ENCODE peak calls at places on chromosomes 1 and 21, in nine cellular contexts. Q, H, M, A, V, N, E, S and R are unnamed samples.

GRCh38 chr1:193625255-193625654 is 438.8 kb upstream of the B3GALT2 start:
- DNase-seq in Q (no peak), H (no peak), M (no peak), A (no peak), V (no peak), N (peak), E (no peak), S (no peak), R (no peak)

GRCh38 chr1:204565617-204566582 is 49.7 kb downstream of the MDM4 start:
- DNase-seq in Q (peak), H (peak), M (peak), A (peak), V (peak), N (peak), E (peak), S (peak), R (no peak)

GRCh38 chr1:31019401-31019800 is 46.1 kb downstream of the PUM1 start:
- DNase-seq in Q (no peak), H (no peak), M (no peak), A (no peak), V (no peak), N (no peak), E (no peak), S (no peak), R (no peak)

GRCh38 chr1:88237026-88237425 is 447.0 kb upstream of the PKN2 start:
- DNase-seq in Q (peak), H (no peak), M (no peak), A (peak), V (no peak), N (no peak), E (peak), S (no peak), R (no peak)

GRCh38 chr21:43609501-43610340 is 49.6 kb downstream of the HSF2BP start:
- DNase-seq in Q (no peak), H (no peak), M (no peak), A (peak), V (peak), N (peak), E (no peak), S (no peak), R (no peak)

GRCh38 chr1:222334026-222334680 is 213.8 kb downstream of the HHIPL2 start:
- DNase-seq in Q (peak), H (no peak), M (peak), A (peak), V (no peak), N (peak), E (no peak), S (peak), R (no peak)

GRCh38 chr1:33161061-33161681 is 20.7 kb downstream of the TRIM62 start:
- DNase-seq in Q (no peak), H (no peak), M (no peak), A (no peak), V (peak), N (no peak), E (no peak), S (no peak), R (no peak)

GRCh38 chr1:234531181-234532132 is 52.5 kb upstream of the TARBP1 start:
- DNase-seq in Q (peak), H (peak), M (peak), A (peak), V (peak), N (peak), E (no peak), S (no peak), R (no peak)

GRCh38 chr1:71273326-71273725 is 192.5 kb upstream of the ZRANB2 start:
- DNase-seq in Q (peak), H (no peak), M (no peak), A (peak), V (no peak), N (no peak), E (no peak), S (no peak), R (no peak)

GRCh38 chr1:10638559-10639300 is 157.7 kb downstream of the CASZ1 start:
- DNase-seq in Q (no peak), H (no peak), M (no peak), A (no peak), V (no peak), N (no peak), E (no peak), S (no peak), R (no peak)

GRCh38 chr1:115219937-115220336 is 118.1 kb downstream of the NGF start:
- DNase-seq in Q (peak), H (peak), M (no peak), A (peak), V (peak), N (no peak), E (no peak), S (no peak), R (no peak)

GRCh38 chr1:27868932-27869718 is 3.2 kb upstream of the THEMIS2 start:
- DNase-seq in Q (no peak), H (no peak), M (no peak), A (no peak), V (no peak), N (no peak), E (no peak), S (no peak), R (peak)

GRCh38 chr21:42129300-42130266 is 58.5 kb downstream of the UMODL1 start:
- DNase-seq in Q (no peak), H (no peak), M (no peak), A (no peak), V (no peak), N (no peak), E (no peak), S (no peak), R (no peak)

GRCh38 chr1:169115891-169116585 is 9.5 kb downstream of the ATP1B1 start:
- DNase-seq in Q (no peak), H (peak), M (no peak), A (no peak), V (peak), N (peak), E (no peak), S (no peak), R (peak)

GRCh38 chr1:243254927-243255790 is at the start of gene CEP170:
- DNase-seq in Q (peak), H (peak), M (peak), A (peak), V (peak), N (peak), E (peak), S (peak), R (peak)

GRCh38 chr1:243254233-243254926 is 701 bp downstream of the CEP170 start:
- DNase-seq in Q (peak), H (peak), M (no peak), A (peak), V (peak), N (peak), E (no peak), S (no peak), R (peak)

GRCh38 chr1:243255791-243256512 is at the start of gene SDCCAG8:
- DNase-seq in Q (peak), H (peak), M (peak), A (peak), V (peak), N (peak), E (peak), S (peak), R (peak)

GRCh38 chr1:243256590-243256989 is 749 bp downstream of the SDCCAG8 start:
- DNase-seq in Q (no peak), H (no peak), M (no peak), A (no peak), V (no peak), N (peak), E (no peak), S (no peak), R (no peak)

GRCh38 chr1:243257189-243257588 is 1.3 kb downstream of the SDCCAG8 start:
- DNase-seq in Q (no peak), H (no peak), M (no peak), A (no peak), V (no peak), N (no peak), E (no peak), S (no peak), R (no peak)
- H3K4me3 ChIP-seq in Q (peak), H (peak), M (no peak), A (peak), V (no peak), N (no peak), E (peak), S (peak), R (no peak)

DNA sequence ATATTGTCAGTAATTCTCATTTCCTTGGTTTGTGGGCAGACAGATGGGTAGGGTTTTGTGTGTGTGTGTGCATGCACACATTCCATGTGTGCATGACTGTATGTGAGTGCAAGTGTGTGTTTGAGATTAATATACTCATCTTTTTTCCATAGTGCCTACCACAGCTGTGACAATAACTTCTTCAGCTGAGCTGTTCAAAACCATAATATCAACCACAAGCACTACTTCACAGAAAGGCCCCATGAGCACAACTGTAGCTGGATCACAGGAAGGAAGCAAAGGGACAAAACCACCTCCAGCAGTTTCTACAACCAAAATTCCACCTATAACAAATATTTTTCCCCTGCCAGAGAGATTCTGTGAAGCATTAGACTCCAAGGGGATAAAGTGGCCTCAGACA is 149.3 kb downstream of the ADGRL2 start:
- DNase-seq in Q (no peak), H (no peak), M (no peak), A (no peak), V (no peak), N (no peak), E (no peak), S (no peak), R (no peak)
- TF ChIP-seq CTCF in Q (no peak), H (no peak), M (no peak), A (no peak), V (no peak), N (no peak), E (no peak), S (no peak), R (no peak)

GRCh38 chr1:81010156-81010555 is 790.6 kb upstream of the ADGRL2 start:
- DNase-seq in Q (no peak), H (no peak), M (no peak), A (no peak), V (no peak), N (no peak), E (no peak), S (no peak), R (no peak)

GRCh38 chr1:81008298-81008697 is 792.4 kb upstream of the ADGRL2 start:
- DNase-seq in Q (no peak), H (no peak), M (no peak), A (no peak), V (no peak), N (no peak), E (no peak), S (no peak), R (no peak)

GRCh38 chr1:81004011-81004410 is 796.7 kb upstream of the ADGRL2 start:
- DNase-seq in Q (no peak), H (no peak), M (no peak), A (no peak), V (no peak), N (no peak), E (no peak), S (no peak), R (no peak)

DNA sequence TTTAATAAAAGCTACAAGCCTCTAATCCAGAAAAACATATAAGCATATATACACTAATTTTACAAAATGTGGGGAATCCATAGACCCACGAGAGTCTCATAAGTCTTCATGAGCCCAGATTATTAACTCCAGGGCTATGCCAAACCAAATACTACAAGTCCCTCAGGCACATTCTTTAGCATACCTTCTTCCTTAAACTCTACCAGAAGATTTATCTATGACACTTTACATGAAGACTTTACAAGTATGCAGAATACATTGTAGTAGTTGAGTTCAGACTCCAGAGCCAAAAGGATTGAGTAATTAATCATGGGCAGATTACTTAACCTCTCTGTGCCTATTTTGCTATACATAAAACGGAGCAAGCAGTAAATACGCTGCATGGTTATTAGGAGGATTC is 793.7 kb upstream of the ADGRL2 start:
- DNase-seq in Q (no peak), H (no peak), M (no peak), A (no peak), V (no peak), N (peak), E (no peak), S (no peak), R (no peak)
- H3K4me3 ChIP-seq in Q (no peak), H (no peak), M (no peak), A (no peak), V (no peak), N (no peak), E (no peak), S (no peak), R (no peak)

GRCh38 chr1:93734999-93735398 is 53.4 kb upstream of the BCAR3 start:
- DNase-seq in Q (peak), H (no peak), M (no peak), A (peak), V (no peak), N (no peak), E (no peak), S (no peak), R (no peak)
- TF ChIP-seq CTCF in Q (peak), H (peak), M (peak), A (peak), V (no peak), N (no peak), E (peak), S (peak), R (peak)

GRCh38 chr1:11858968-11859871 is 475 bp upstream of the NPPB start:
- DNase-seq in Q (peak), H (no peak), M (no peak), A (peak), V (peak), N (peak), E (no peak), S (no peak), R (peak)

GRCh38 chr1:11857164-11857853 is 1.4 kb downstream of the NPPB start:
- DNase-seq in Q (no peak), H (no peak), M (no peak), A (no peak), V (no peak), N (no peak), E (no peak), S (no peak), R (no peak)

GRCh38 chr1:11858158-11858557 is 587 bp downstream of the NPPB start:
- DNase-seq in Q (no peak), H (no peak), M (no peak), A (no peak), V (no peak), N (no peak), E (no peak), S (no peak), R (no peak)

GRCh38 chr1:11860083-11860482 is 1.3 kb upstream of the NPPB start:
- DNase-seq in Q (no peak), H (no peak), M (no peak), A (no peak), V (no peak), N (no peak), E (no peak), S (no peak), R (no peak)

DNA sequence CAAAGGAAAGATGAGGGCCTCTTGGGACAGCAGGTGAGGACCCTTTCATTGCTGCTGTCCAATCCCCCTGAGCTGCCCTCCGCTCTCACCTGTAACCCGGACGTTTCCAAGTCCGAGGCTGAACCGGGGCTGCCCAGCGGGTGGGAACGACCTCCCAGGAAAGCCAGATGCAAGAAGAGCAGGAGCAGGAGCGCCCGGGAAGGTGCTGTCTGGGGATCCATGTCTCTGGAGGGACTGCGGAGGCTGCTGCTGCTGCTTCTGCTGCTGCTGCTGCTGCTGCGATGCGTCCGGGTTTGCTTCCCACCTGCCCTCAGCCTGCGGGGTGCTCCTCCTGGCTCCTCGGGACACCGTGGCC is at the start of gene NPPB:
- DNase-seq in Q (no peak), H (no peak), M (no peak), A (no peak), V (no peak), N (no peak), E (no peak), S (no peak), R (no peak)
- H3K4me3 ChIP-seq in Q (no peak), H (no peak), M (no peak), A (no peak), V (peak), N (no peak), E (no peak), S (no peak), R (no peak)